ENCODE peak calls at places on chromosomes 3 and 15, in six cellular contexts. L, P, I, X, F and K are unnamed samples.

GRCh38 chr3:196288141-196288460 is 575 bp upstream of the PCYT1A start:
- DNase-seq in L (no peak), P (no peak), I (no peak), X (no peak), F (no peak), K (peak)

GRCh38 chr3:192869131-192870027 is 48.3 kb downstream of the MB21D2 start:
- DNase-seq in L (no peak), P (no peak), I (no peak), X (peak), F (no peak), K (no peak)

GRCh38 chr3:120928991-120929390 is 21.0 kb downstream of the STXBP5L start:
- DNase-seq in L (no peak), P (no peak), I (no peak), X (no peak), F (no peak), K (no peak)

GRCh38 chr3:62567097-62568021 is 194.0 kb upstream of the FEZF2 start:
- DNase-seq in L (no peak), P (peak), I (no peak), X (peak), F (no peak), K (no peak)

GRCh38 chr3:60046212-60046611 is 996.4 kb upstream of the CFAP20DC start:
- DNase-seq in L (no peak), P (no peak), I (no peak), X (no peak), F (no peak), K (no peak)

GRCh38 chr15:75185271-75186029 is 16.2 kb upstream of the C15orf39 start:
- DNase-seq in L (no peak), P (no peak), I (no peak), X (no peak), F (no peak), K (no peak)

GRCh38 chr3:171285287-171285686 is 174.9 kb downstream of the TNIK start:
- DNase-seq in L (no peak), P (no peak), I (no peak), X (no peak), F (no peak), K (no peak)

GRCh38 chr15:33013827-33014445 is 180.6 kb downstream of the FMN1 start:
- DNase-seq in L (no peak), P (no peak), I (no peak), X (peak), F (no peak), K (peak)

GRCh38 chr3:170499562-170500156 is 81.0 kb downstream of the CLDN11 start:
- DNase-seq in L (no peak), P (peak), I (peak), X (peak), F (peak), K (peak)

GRCh38 chr3:134448664-134449063 is 37.1 kb downstream of the ANAPC13 start:
- DNase-seq in L (no peak), P (no peak), I (no peak), X (no peak), F (no peak), K (no peak)

GRCh38 chr3:135239485-135239884 is 444.4 kb downstream of the EPHB1 start:
- DNase-seq in L (no peak), P (no peak), I (no peak), X (no peak), F (no peak), K (no peak)

GRCh38 chr3:64151335-64151871 is 73.9 kb downstream of the PRICKLE2 start:
- DNase-seq in L (no peak), P (no peak), I (no peak), X (no peak), F (no peak), K (no peak)

GRCh38 chr3:189342811-189343210 is 171.0 kb downstream of the TPRG1 start:
- DNase-seq in L (no peak), P (no peak), I (no peak), X (no peak), F (no peak), K (no peak)

GRCh38 chr3:120926146-120926545 is 18.1 kb downstream of the STXBP5L start:
- DNase-seq in L (no peak), P (no peak), I (no peak), X (no peak), F (no peak), K (no peak)

GRCh38 chr3:50675179-50676030 is 678 bp downstream of the DOCK3 start:
- DNase-seq in L (no peak), P (no peak), I (peak), X (no peak), F (peak), K (no peak)

GRCh38 chr3:42061711-42062408 is 29.3 kb upstream of the TRAK1 start:
- DNase-seq in L (no peak), P (no peak), I (peak), X (peak), F (no peak), K (peak)

GRCh38 chr3:124395165-124395564 is 335.1 kb upstream of the UMPS start:
- DNase-seq in L (no peak), P (no peak), I (no peak), X (no peak), F (no peak), K (no peak)

GRCh38 chr15:38642689-38643270 is 78.2 kb upstream of the RASGRP1 start:
- DNase-seq in L (no peak), P (no peak), I (no peak), X (no peak), F (no peak), K (no peak)

GRCh38 chr3:64975138-64975537 is 287.3 kb upstream of the ADAMTS9 start:
- DNase-seq in L (no peak), P (no peak), I (no peak), X (no peak), F (no peak), K (no peak)

GRCh38 chr3:98027084-98027445 is 8.1 kb downstream of the GABRR3 start:
- DNase-seq in L (no peak), P (no peak), I (no peak), X (peak), F (no peak), K (no peak)

GRCh38 chr3:192082733-192083660 is 622.0 kb downstream of the PYDC2 start:
- DNase-seq in L (no peak), P (no peak), I (no peak), X (no peak), F (no peak), K (no peak)

GRCh38 chr3:10522646-10523303 is 17.4 kb upstream of the ATP2B2 start:
- DNase-seq in L (no peak), P (no peak), I (no peak), X (no peak), F (no peak), K (no peak)

GRCh38 chr15:51576911-51577500 is 45.6 kb downstream of the DMXL2 start:
- DNase-seq in L (no peak), P (no peak), I (no peak), X (no peak), F (peak), K (no peak)

GRCh38 chr3:82053236-82053635 is 291.8 kb upstream of the GBE1 start:
- DNase-seq in L (no peak), P (no peak), I (no peak), X (no peak), F (no peak), K (no peak)

GRCh38 chr15:100687532-100688215 is 85.3 kb downstream of the ASB7 start:
- DNase-seq in L (no peak), P (no peak), I (no peak), X (no peak), F (no peak), K (no peak)

GRCh38 chr15:68719051-68719450 is 101.6 kb downstream of the ANP32A start:
- DNase-seq in L (no peak), P (no peak), I (no peak), X (no peak), F (no peak), K (no peak)

GRCh38 chr3:120129718-120130117 is 35.5 kb upstream of the GSK3B start:
- DNase-seq in L (no peak), P (no peak), I (no peak), X (no peak), F (no peak), K (no peak)

GRCh38 chr3:169112153-169112892 is 551.2 kb downstream of the MECOM start:
- DNase-seq in L (no peak), P (peak), I (no peak), X (peak), F (no peak), K (no peak)

GRCh38 chr3:128919988-128920387 is 40.6 kb downstream of the ACAD9 start:
- DNase-seq in L (no peak), P (no peak), I (no peak), X (no peak), F (no peak), K (no peak)

GRCh38 chr3:45771166-45771775 is 25.1 kb downstream of the SLC6A20 start:
- DNase-seq in L (no peak), P (no peak), I (no peak), X (no peak), F (no peak), K (no peak)

GRCh38 chr3:28901029-28901428 is 379.8 kb upstream of the RBMS3 start:
- DNase-seq in L (no peak), P (no peak), I (no peak), X (no peak), F (no peak), K (no peak)

GRCh38 chr3:13624021-13624420 is 75.1 kb downstream of the FBLN2 start:
- DNase-seq in L (no peak), P (no peak), I (no peak), X (no peak), F (no peak), K (no peak)
- TF ChIP-seq JUN in L (no peak), P (no peak), I (no peak), X (no peak), F (no peak), K (no peak)

DNA sequence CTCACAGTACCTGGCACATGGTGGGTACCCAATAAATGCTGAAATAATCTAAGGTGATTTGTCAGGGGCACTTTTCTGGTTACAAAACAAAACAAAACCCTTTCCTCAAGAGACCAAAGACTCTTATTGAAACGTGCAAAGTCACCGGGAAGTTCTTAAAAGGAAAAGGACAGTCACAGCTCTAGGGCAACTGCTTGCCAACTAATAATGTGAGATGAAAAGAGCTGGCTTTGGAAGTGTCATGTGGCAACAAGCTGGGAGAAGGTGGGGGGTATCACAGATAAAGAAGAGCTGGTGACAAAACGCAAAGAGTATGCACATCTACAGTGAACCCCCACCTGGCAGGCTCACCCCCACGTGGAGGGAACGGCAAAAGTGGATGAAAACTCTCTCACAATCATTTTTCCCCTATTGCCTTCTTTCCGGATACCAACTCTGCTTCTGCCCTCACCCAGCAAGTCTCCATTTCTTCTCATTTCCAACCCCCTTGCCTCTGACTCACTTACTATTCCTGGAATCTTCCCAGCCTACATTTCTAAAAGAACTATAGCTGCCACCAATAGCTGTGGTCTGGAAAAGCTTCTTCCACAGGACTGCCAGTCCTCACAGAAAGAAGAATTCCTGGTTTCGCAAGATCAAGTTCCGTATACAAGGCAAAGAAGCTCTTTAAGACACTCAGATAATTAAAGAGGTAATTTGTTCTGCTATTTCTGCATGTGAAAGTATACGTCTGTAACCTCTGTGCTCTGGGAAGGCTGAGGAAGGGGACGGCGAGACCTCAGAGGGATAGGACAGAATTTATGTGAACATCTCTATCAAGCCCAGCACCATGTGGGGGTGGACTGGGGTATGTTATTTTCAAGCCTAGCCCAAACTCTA is 21.8 kb upstream of the ANPEP start:
- DNase-seq in L (no peak), P (no peak), I (no peak), X (no peak), F (no peak), K (no peak)
- TF ChIP-seq JUN in L (no peak), P (no peak), I (no peak), X (no peak), F (no peak), K (no peak)

GRCh38 chr3:71859128-71859519 is 74.2 kb upstream of the PROK2 start:
- DNase-seq in L (no peak), P (peak), I (no peak), X (peak), F (peak), K (peak)
- TF ChIP-seq JUN in L (no peak), P (no peak), I (no peak), X (no peak), F (no peak), K (no peak)

GRCh38 chr3:40268708-40269524 is 40.6 kb upstream of the EIF1B start:
- DNase-seq in L (no peak), P (no peak), I (no peak), X (no peak), F (no peak), K (no peak)
- TF ChIP-seq JUN in L (no peak), P (no peak), I (no peak), X (no peak), F (no peak), K (no peak)

GRCh38 chr3:175199961-175200360 is 340.8 kb downstream of the NAALADL2 start:
- DNase-seq in L (no peak), P (no peak), I (no peak), X (no peak), F (no peak), K (no peak)
- TF ChIP-seq JUN in L (no peak), P (no peak), I (no peak), X (no peak), F (no peak), K (no peak)